ENCODE peak calls at places on chromosomes 5 and 9, in seven cellular contexts. One of them, this sample, is unnamed.

GRCh38 chr5:75670571-75670970 is 46.7 kb downstream of the POC5 start:
- DNase-seq in B cell: no peak
- DNase-seq in AG04450: no peak
- DNase-seq in BE2C: no peak
- DNase-seq in T-helper 1 cell: no peak
- DNase-seq in naive thymus-derived CD8-positive, alpha-beta T cell: no peak
- DNase-seq in caudate nucleus: no peak
- DNase-seq in this sample: no peak

GRCh38 chr5:59489551-59489950 is 404.0 kb downstream of the PDE4D start:
- DNase-seq in T-helper 1 cell: no peak
- DNase-seq in AG04450: no peak
- DNase-seq in naive thymus-derived CD8-positive, alpha-beta T cell: no peak
- DNase-seq in caudate nucleus: no peak
- DNase-seq in B cell: no peak
- DNase-seq in BE2C: no peak
- DNase-seq in this sample: no peak

GRCh38 chr9:27426717-27427645 is 97.1 kb upstream of the IFNK start:
- DNase-seq in BE2C: no peak
- DNase-seq in caudate nucleus: no peak
- DNase-seq in B cell: no peak
- DNase-seq in T-helper 1 cell: no peak
- DNase-seq in naive thymus-derived CD8-positive, alpha-beta T cell: no peak
- DNase-seq in AG04450: no peak
- DNase-seq in this sample: no peak

GRCh38 chr5:73861313-73861978 is 235.4 kb downstream of the ARHGEF28 start:
- DNase-seq in AG04450: no peak
- DNase-seq in caudate nucleus: no peak
- DNase-seq in B cell: no peak
- DNase-seq in T-helper 1 cell: no peak
- DNase-seq in BE2C: no peak
- DNase-seq in naive thymus-derived CD8-positive, alpha-beta T cell: no peak
- DNase-seq in this sample: no peak

GRCh38 chr9:83343366-83343765 is 194.8 kb downstream of the FRMD3 start:
- DNase-seq in caudate nucleus: no peak
- DNase-seq in AG04450: no peak
- DNase-seq in naive thymus-derived CD8-positive, alpha-beta T cell: no peak
- DNase-seq in B cell: no peak
- DNase-seq in BE2C: no peak
- DNase-seq in T-helper 1 cell: no peak
- DNase-seq in this sample: no peak

GRCh38 chr9:77710276-77710675 is 62.2 kb upstream of the GNA14 start:
- DNase-seq in naive thymus-derived CD8-positive, alpha-beta T cell: no peak
- DNase-seq in AG04450: no peak
- DNase-seq in BE2C: no peak
- DNase-seq in B cell: no peak
- DNase-seq in caudate nucleus: no peak
- DNase-seq in T-helper 1 cell: no peak
- DNase-seq in this sample: no peak

GRCh38 chr9:129557192-129558036 is 63.5 kb downstream of the C9orf50 start:
- DNase-seq in AG04450: no peak
- DNase-seq in T-helper 1 cell: no peak
- DNase-seq in B cell: no peak
- DNase-seq in caudate nucleus: no peak
- DNase-seq in BE2C: no peak
- DNase-seq in naive thymus-derived CD8-positive, alpha-beta T cell: no peak
- DNase-seq in this sample: no peak

GRCh38 chr5:1512541-1513291 is 11.0 kb downstream of the LPCAT1 start:
- DNase-seq in caudate nucleus: no peak
- DNase-seq in B cell: peak
- DNase-seq in AG04450: no peak
- DNase-seq in T-helper 1 cell: no peak
- DNase-seq in BE2C: no peak
- DNase-seq in naive thymus-derived CD8-positive, alpha-beta T cell: no peak
- DNase-seq in this sample: no peak

GRCh38 chr9:22165144-22165543 is 156.0 kb upstream of the CDKN2B start:
- DNase-seq in BE2C: no peak
- DNase-seq in AG04450: no peak
- DNase-seq in T-helper 1 cell: no peak
- DNase-seq in caudate nucleus: no peak
- DNase-seq in naive thymus-derived CD8-positive, alpha-beta T cell: no peak
- DNase-seq in B cell: no peak
- DNase-seq in this sample: no peak

GRCh38 chr5:107469485-107469884 is 201.3 kb downstream of the EFNA5 start:
- DNase-seq in BE2C: no peak
- DNase-seq in AG04450: peak
- DNase-seq in T-helper 1 cell: no peak
- DNase-seq in naive thymus-derived CD8-positive, alpha-beta T cell: no peak
- DNase-seq in B cell: no peak
- DNase-seq in caudate nucleus: no peak
- DNase-seq in this sample: no peak

GRCh38 chr5:72814864-72815263 is 1.6 kb upstream of the TNPO1 start:
- DNase-seq in BE2C: no peak
- DNase-seq in AG04450: no peak
- DNase-seq in naive thymus-derived CD8-positive, alpha-beta T cell: no peak
- DNase-seq in B cell: no peak
- DNase-seq in caudate nucleus: no peak
- DNase-seq in T-helper 1 cell: no peak
- DNase-seq in this sample: no peak

GRCh38 chr5:177429248-177430045 is 3.0 kb downstream of the GRK6 start:
- DNase-seq in naive thymus-derived CD8-positive, alpha-beta T cell: peak
- DNase-seq in caudate nucleus: no peak
- DNase-seq in B cell: peak
- DNase-seq in T-helper 1 cell: peak
- DNase-seq in BE2C: no peak
- DNase-seq in AG04450: no peak
- DNase-seq in this sample: no peak

GRCh38 chr9:83030391-83031107 is 32.4 kb downstream of the RASEF start:
- DNase-seq in caudate nucleus: no peak
- DNase-seq in naive thymus-derived CD8-positive, alpha-beta T cell: no peak
- DNase-seq in T-helper 1 cell: no peak
- DNase-seq in B cell: no peak
- DNase-seq in BE2C: no peak
- DNase-seq in AG04450: no peak
- DNase-seq in this sample: no peak

GRCh38 chr5:155085282-155085990 is 71.9 kb downstream of the KIF4B start:
- DNase-seq in T-helper 1 cell: no peak
- DNase-seq in BE2C: no peak
- DNase-seq in caudate nucleus: no peak
- DNase-seq in naive thymus-derived CD8-positive, alpha-beta T cell: no peak
- DNase-seq in AG04450: no peak
- DNase-seq in B cell: no peak
- DNase-seq in this sample: no peak

GRCh38 chr5:57441557-57441956 is 41.1 kb downstream of the ACTBL2 start:
- DNase-seq in naive thymus-derived CD8-positive, alpha-beta T cell: no peak
- DNase-seq in BE2C: peak
- DNase-seq in B cell: no peak
- DNase-seq in T-helper 1 cell: no peak
- DNase-seq in caudate nucleus: no peak
- DNase-seq in AG04450: peak
- DNase-seq in this sample: no peak

GRCh38 chr9:121598167-121599000 is 53.0 kb upstream of the DAB2IP start:
- DNase-seq in AG04450: peak
- DNase-seq in naive thymus-derived CD8-positive, alpha-beta T cell: no peak
- DNase-seq in B cell: no peak
- DNase-seq in T-helper 1 cell: no peak
- DNase-seq in BE2C: no peak
- DNase-seq in caudate nucleus: no peak
- DNase-seq in this sample: no peak

GRCh38 chr5:74275204-74275992 is 365.1 kb downstream of the ENC1 start:
- DNase-seq in caudate nucleus: no peak
- DNase-seq in BE2C: no peak
- DNase-seq in naive thymus-derived CD8-positive, alpha-beta T cell: no peak
- DNase-seq in AG04450: no peak
- DNase-seq in T-helper 1 cell: no peak
- DNase-seq in B cell: no peak
- DNase-seq in this sample: no peak

GRCh38 chr5:158560170-158560569 is 539.5 kb downstream of the EBF1 start:
- DNase-seq in T-helper 1 cell: no peak
- DNase-seq in naive thymus-derived CD8-positive, alpha-beta T cell: no peak
- DNase-seq in AG04450: no peak
- DNase-seq in BE2C: peak
- DNase-seq in B cell: no peak
- DNase-seq in caudate nucleus: no peak
- DNase-seq in this sample: no peak

This sample was measured in amygdala.